ENCODE peak calls at places on chromosome 6, in five cellular contexts. G is K562, J is HepG2, H is H1, N is GM12878. S is an unnamed sample.

GRCh38 chr6:152309006-152309405 is 328.2 kb downstream of the SYNE1 start:
- DNase-seq in H (no peak), G (no peak), J (no peak), N (no peak), S (no peak)

GRCh38 chr6:49784272-49784671 is 2.8 kb downstream of the PGK2 start:
- DNase-seq in N (no peak), H (no peak), G (no peak), J (no peak), S (no peak)

GRCh38 chr6:108781419-108782110 is 66.7 kb upstream of the ARMC2 start:
- DNase-seq in H (peak), J (no peak), G (no peak), N (no peak), S (no peak)

GRCh38 chr6:157760589-157761330 is 62.3 kb upstream of the SNX9 start:
- DNase-seq in J (no peak), H (no peak), N (no peak), G (no peak), S (no peak)

GRCh38 chr6:31636698-31637596 is 15.5 kb downstream of the BAG6 start:
- DNase-seq in N (no peak), G (no peak), J (no peak), H (no peak), S (no peak)

GRCh38 chr6:61809004-61809595 is 476.9 kb downstream of the KHDRBS2 start:
- DNase-seq in G (no peak), H (no peak), N (no peak), J (peak), S (no peak)

GRCh38 chr6:13331516-13332348 is 3.4 kb upstream of the TBC1D7 start:
- DNase-seq in J (peak), N (no peak), H (no peak), G (peak), S (peak)

GRCh38 chr6:155078331-155078745 is 83.2 kb downstream of the TIAM2 start:
- DNase-seq in N (no peak), J (no peak), G (no peak), H (no peak), S (no peak)

GRCh38 chr6:56714273-56714672 is 71.6 kb upstream of the DST start:
- DNase-seq in J (no peak), G (no peak), N (no peak), H (no peak), S (no peak)

GRCh38 chr6:20416567-20417345 is 15.1 kb downstream of the E2F3 start:
- DNase-seq in N (no peak), H (no peak), G (no peak), J (no peak), S (no peak)

GRCh38 chr6:6479706-6480250 is 108.7 kb upstream of the LY86 start:
- DNase-seq in N (no peak), J (no peak), G (no peak), H (no peak), S (no peak)

GRCh38 chr6:21738180-21739094 is 144.9 kb downstream of the SOX4 start:
- DNase-seq in G (no peak), J (no peak), H (no peak), N (no peak), S (no peak)

GRCh38 chr6:136173519-136174507 is 76.3 kb downstream of the MTFR2 start:
- DNase-seq in N (no peak), H (no peak), G (no peak), J (no peak), S (no peak)

GRCh38 chr6:110662468-110663211 is 152.6 kb downstream of the CDK19 start:
- DNase-seq in N (no peak), H (no peak), J (no peak), G (no peak), S (no peak)

GRCh38 chr6:107114872-107115694 is at the start of gene BEND3:
- DNase-seq in J (no peak), G (peak), N (no peak), H (no peak), S (no peak)

GRCh38 chr6:168102093-168102985 is 23.3 kb upstream of the FRMD1 start:
- DNase-seq in J (no peak), N (no peak), G (no peak), H (no peak), S (no peak)

GRCh38 chr6:47134476-47135189 is 92.5 kb upstream of the ADGRF1 start:
- DNase-seq in G (peak), J (peak), N (no peak), H (no peak), S (peak)

GRCh38 chr6:782141-782540 is 89.2 kb upstream of the EXOC2 start:
- DNase-seq in N (no peak), J (no peak), H (no peak), G (no peak), S (no peak)

GRCh38 chr6:104266922-104267321 is 592.8 kb downstream of the HACE1 start:
- DNase-seq in G (no peak), J (no peak), N (no peak), H (no peak), S (no peak)

GRCh38 chr6:161809991-161810390 is 536.1 kb upstream of the AGPAT4 start:
- DNase-seq in J (no peak), H (no peak), N (no peak), G (no peak), S (no peak)

GRCh38 chr6:132333639-132334516 is 67.4 kb downstream of the MOXD1 start:
- DNase-seq in G (no peak), J (peak), N (no peak), H (peak), S (peak)

GRCh38 chr6:166341915-166342292 is 441 bp downstream of the SFT2D1 start:
- DNase-seq in H (no peak), G (no peak), J (no peak), N (no peak), S (no peak)

GRCh38 chr6:118893095-118893881 is 664 bp upstream of the ASF1A start:
- DNase-seq in G (peak), N (no peak), J (peak), H (no peak), S (no peak)

GRCh38 chr6:149834513-149835481 is 29.4 kb downstream of the LRP11 start:
- DNase-seq in G (peak), J (peak), N (no peak), H (no peak), S (peak)
- TF ChIP-seq ATF3 in G (no peak), J (no peak), N (no peak), H (no peak), S (no peak)

DNA sequence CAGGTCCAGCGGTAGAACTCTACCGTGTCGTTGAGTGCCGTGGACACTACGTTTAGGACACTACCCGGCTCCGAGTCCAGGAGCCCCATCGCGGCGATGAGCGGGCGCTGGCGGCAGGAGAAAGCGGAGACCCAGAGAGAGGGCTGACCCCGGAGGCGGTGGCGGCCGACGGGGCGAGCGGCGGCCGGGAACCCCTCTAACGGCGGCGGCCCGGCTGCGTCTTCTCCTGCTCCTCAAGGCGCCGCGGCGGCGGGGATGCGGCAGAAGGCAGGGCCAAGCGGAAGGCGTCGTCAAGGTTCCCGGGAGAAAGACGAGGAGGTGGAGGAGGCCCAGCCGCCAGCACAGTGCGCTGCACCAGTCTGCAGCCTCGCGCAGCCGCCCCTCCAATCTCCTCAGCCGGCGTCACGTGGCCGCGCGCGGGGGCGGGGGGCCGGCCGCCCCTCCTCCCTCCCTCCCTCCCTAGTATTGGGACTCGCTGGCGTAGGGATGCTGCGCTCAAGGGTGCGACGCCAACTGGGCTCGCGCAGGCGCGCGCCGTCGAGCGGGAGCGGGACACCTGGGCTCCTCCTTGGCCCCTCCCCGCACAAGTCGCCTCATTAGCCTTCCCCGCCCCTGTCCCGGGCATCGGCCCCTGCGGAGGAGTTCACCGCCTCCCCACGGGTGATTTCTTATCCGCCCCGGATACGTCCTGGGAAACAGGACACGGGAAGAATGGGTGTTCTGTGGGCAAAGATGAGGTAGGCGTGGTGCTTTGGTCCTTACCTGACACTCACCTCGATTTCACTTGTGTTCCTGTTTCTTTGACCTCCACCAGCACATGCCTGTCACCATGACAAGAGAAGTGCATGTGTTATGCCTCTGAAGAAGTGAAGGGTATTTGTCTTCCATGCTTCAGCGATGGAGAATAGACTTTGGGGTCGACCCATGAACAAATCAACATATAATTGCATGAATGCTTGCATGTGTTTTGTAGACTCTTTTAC is at the start of gene ELOVL4:
- DNase-seq in N (no peak), H (peak), J (no peak), G (no peak), S (no peak)
- TF ChIP-seq EZH2 in N (peak), H (no peak), J (no peak), G (no peak), S (no peak)

DNA sequence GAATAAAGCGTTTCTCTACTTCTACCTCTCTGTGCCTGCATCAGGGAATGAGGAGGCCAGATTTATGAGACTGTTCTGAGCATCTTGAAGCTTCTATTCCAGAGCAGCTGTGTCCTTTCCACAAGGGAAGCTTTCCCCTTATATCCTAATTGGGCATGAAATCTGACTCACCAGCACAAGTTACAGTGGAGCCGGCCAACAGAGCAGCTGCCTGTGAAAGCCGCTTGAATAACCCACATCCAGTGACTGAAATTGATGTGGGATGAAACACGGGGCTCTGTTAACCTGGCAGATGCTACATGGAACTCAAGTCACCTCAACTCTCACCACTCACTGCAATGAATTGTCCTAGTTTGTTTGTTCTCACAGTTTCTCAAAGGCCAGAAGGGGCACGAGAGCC is 400.3 kb downstream of the TFAP2A start:
- DNase-seq in G (no peak), J (no peak), N (no peak), H (no peak), S (no peak)
- TF ChIP-seq ATF3 in G (no peak), J (no peak), N (no peak), H (no peak), S (no peak)

DNA sequence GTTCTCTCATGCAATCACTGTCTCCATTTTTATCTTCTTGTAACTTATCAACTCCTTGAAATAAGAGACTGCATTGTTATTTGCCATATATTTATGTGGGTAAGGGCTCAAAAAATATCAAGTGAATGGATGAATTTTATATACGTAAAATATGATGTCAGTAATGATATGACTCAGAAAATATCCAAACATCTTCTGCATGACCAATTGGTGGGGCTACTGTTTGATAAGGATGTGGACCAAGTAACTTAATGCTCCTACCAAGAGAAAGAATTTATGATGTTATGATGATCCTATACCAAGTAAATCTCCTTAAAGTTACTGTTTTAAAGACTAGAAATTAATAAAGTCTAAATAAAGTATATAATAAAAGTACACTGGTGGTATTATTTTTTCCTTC is 103.7 kb downstream of the OGFRL1 start:
- DNase-seq in J (no peak), G (no peak), N (no peak), H (no peak), S (no peak)
- TF ChIP-seq EZH2 in J (no peak), G (no peak), N (no peak), H (no peak), S (no peak)

GRCh38 chr6:41779793-41780622 is at the start of gene FRS3:
- DNase-seq in G (peak), H (peak), N (peak), J (peak), S (peak)

GRCh38 chr6:41777886-41778285 is 1.8 kb downstream of the FRS3 start:
- DNase-seq in J (no peak), N (no peak), G (no peak), H (no peak), S (no peak)

GRCh38 chr6:41780623-41781301 is at the start of gene PRICKLE4:
- DNase-seq in J (no peak), H (no peak), G (peak), N (no peak), S (no peak)

GRCh38 chr6:41778895-41779294 is 805 bp downstream of the FRS3 start:
- DNase-seq in J (no peak), G (no peak), H (no peak), N (no peak), S (no peak)

DNA sequence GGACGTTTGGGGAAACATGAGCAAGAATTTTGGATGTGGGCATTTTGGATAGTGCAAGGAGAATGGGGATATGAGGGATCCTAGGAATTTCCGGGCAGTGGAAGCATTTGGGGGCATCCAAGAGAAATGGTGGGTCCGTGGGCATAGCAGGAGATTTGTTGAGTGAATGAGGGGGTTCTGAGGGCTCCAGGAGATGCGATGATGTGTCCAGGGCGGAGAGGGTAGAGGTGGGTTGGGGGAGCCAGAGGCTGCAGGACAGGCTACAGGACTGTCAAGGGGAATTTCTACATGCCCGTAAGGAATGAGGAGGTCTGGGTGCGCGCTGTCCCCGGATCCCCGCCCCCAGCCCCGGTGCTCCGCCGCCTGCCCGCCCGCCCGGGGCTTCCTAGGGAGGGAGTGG is 364 bp downstream of the FRS3 start:
- DNase-seq in H (no peak), J (no peak), G (no peak), N (no peak), S (no peak)
- TF ChIP-seq ATF3 in H (no peak), J (no peak), G (no peak), N (no peak), S (no peak)

DNA sequence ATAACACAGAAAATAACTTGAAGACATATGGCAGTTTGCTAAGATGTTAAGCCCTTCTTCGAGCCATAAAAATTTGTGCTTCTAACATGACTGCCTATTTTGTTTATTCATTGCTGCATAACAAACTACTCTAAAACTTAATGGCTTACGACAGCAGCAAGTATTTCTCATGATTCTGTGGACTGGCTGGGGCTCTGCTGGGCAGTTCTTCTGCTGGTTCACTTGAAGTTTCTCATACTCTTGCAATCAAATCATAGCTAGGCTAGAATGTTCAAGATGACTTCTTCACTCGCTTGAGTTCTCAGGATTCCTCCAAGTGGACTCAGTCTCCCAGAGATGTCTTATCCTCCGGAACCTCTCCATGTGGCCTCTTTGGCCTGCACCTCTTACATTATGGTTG is 33.4 kb downstream of the CENPW start:
- DNase-seq in H (no peak), G (no peak), J (no peak), N (no peak), S (no peak)
- TF ChIP-seq EZH2 in H (no peak), G (no peak), J (no peak), N (no peak), S (no peak)